ENCODE peak calls at places on chromosome 11, in five cellular contexts. A is Peyer's patch, U is GM23248, Y is pancreas, L is gastrocnemius medialis. H is an unnamed sample. For H3K4me1 and H3K27me3, the result is how much of the 10 kb centered on the place peaks cover.

GRCh38 chr11:2271077-2271326 is 614 bp upstream of the ASCL2 start:
- DNase-seq in A (peak), U (no peak), Y (no peak), L (no peak), H (no peak)

GRCh38 chr11:61698173-61698965 is 18.2 kb downstream of the DAGLA start:
- DNase-seq in A (no peak), U (no peak), Y (no peak), L (peak), H (no peak)

GRCh38 chr11:1064167-1064566 is 10.5 kb upstream of the MUC2 start:
- DNase-seq in A (no peak), U (no peak), Y (no peak), L (no peak), H (no peak)

GRCh38 chr11:121723261-121723741 is 270.5 kb upstream of the SORL1-AS1 start:
- DNase-seq in A (no peak), U (peak), Y (no peak), L (no peak), H (peak)

GRCh38 chr11:21646351-21646750 is 546.5 kb upstream of the ANO5 start:
- DNase-seq in A (no peak), U (no peak), Y (no peak), L (no peak), H (no peak)

GRCh38 chr11:64447717-64448598 is 89.0 kb downstream of the RPS6KA4 start:
- DNase-seq in A (peak), U (peak), Y (peak), L (peak), H (no peak)

GRCh38 chr11:9982127-9982795 is 311.8 kb downstream of the SBF2 start:
- DNase-seq in A (no peak), U (peak), Y (no peak), L (no peak), H (peak)

GRCh38 chr11:9017773-9018172 is 14.0 kb upstream of the NRIP3 start:
- DNase-seq in A (no peak), U (peak), Y (peak), L (peak), H (no peak)

GRCh38 chr11:45102810-45103621 is 43.4 kb upstream of the PRDM11 start:
- DNase-seq in A (peak), U (peak), Y (peak), L (no peak), H (peak)

GRCh38 chr11:693415-693831 is 1.6 kb downstream of the DEAF1 start:
- DNase-seq in A (no peak), U (peak), Y (no peak), L (no peak), H (peak)

GRCh38 chr11:46300270-46300669 is 22.8 kb downstream of the CREB3L1 start:
- DNase-seq in A (no peak), U (no peak), Y (no peak), L (no peak), H (no peak)

GRCh38 chr11:774873-775592 is 2.3 kb downstream of the GATD1 start:
- DNase-seq in A (no peak), U (peak), Y (no peak), L (no peak), H (peak)

GRCh38 chr11:1749020-1749758 is 1.2 kb downstream of the IFITM10 start:
- DNase-seq in A (no peak), U (peak), Y (no peak), L (peak), H (no peak)

GRCh38 chr11:129023968-129024676 is 81.5 kb upstream of the TP53AIP1 start:
- DNase-seq in A (no peak), U (no peak), Y (peak), L (no peak), H (peak)

GRCh38 chr11:34044664-34045485 is 6.7 kb upstream of the CAPRIN1 start:
- DNase-seq in A (no peak), U (peak), Y (no peak), L (no peak), H (peak)

GRCh38 chr11:3089236-3090061 is 32.2 kb upstream of the CARS1 start:
- DNase-seq in A (no peak), U (no peak), Y (no peak), L (peak), H (no peak)

GRCh38 chr11:45176996-45177395 is 30.6 kb downstream of the PRDM11 start:
- DNase-seq in A (no peak), U (no peak), Y (no peak), L (no peak), H (no peak)

GRCh38 chr11:5043385-5043784 is 2.9 kb upstream of the OR52J3 start:
- DNase-seq in A (no peak), U (peak), Y (no peak), L (no peak), H (peak)

GRCh38 chr11:88623536-88623935 is 286.0 kb upstream of the CTSC start:
- DNase-seq in A (no peak), U (no peak), Y (no peak), L (no peak), H (no peak)

GRCh38 chr11:125872138-125872491 is 15.4 kb upstream of the HYLS1 start:
- DNase-seq in A (no peak), U (no peak), Y (no peak), L (no peak), H (no peak)

GRCh38 chr11:57427692-57428082 is 766 bp upstream of the SLC43A3 start:
- DNase-seq in A (no peak), U (peak), Y (peak), L (peak), H (no peak)

GRCh38 chr11:12687740-12688139 is 13.5 kb downstream of the TEAD1 start:
- DNase-seq in A (no peak), U (no peak), Y (no peak), L (no peak), H (no peak)
- H3K4me1 ChIP-seq in A (under half), U (half or more), Y (under half), L (half or more), H (half or more)

DNA sequence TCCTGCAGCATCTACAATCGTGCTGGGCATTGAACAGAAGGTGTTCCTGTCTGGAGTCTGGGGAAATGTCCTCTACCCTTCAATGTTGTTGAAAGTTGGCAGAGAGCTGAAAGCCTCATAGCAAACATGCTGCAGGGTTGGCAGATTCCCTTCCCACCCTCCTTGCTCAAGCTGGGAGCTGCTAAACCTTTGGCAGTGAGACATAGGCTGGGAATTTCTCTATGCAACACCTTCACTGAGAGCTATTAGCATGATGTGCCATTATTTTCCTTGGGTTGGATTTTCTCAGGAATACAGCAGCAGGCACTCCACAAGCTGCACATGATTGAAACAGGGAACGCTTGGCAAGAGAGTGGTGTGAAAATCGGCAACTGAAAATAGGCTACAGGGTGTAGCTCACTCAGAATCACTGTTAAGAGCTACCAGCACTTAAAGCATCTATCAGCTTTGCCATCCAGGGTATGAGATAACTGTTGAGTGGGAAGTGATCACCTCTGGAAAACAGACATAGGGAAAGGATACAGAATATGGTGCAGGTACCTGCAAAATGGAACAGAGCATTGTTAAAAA is 9.6 kb upstream of the ALKBH3 start:
- DNase-seq in A (no peak), U (no peak), Y (no peak), L (no peak), H (no peak)
- H3K27me3 ChIP-seq in A (under half), U (under half), Y (under half), L (under half), H (under half)

GRCh38 chr11:86052697-86053641 is 15.9 kb downstream of the PICALM start:
- DNase-seq in A (no peak), U (no peak), Y (no peak), L (no peak), H (no peak)
- H3K4me1 ChIP-seq in A (under half), U (half or more), Y (under half), L (half or more), H (under half)

GRCh38 chr11:117547911-117548310 is 220.3 kb downstream of the CEP164 start:
- DNase-seq in A (no peak), U (no peak), Y (no peak), L (no peak), H (no peak)
- H3K27me3 ChIP-seq in A (under half), U (under half), Y (under half), L (under half), H (under half)

GRCh38 chr11:65477271-65478029 is 21.4 kb upstream of the MALAT1 start:
- DNase-seq in A (peak), U (peak), Y (peak), L (peak), H (peak)
- H3K4me1 ChIP-seq in A (under half), U (half or more), Y (under half), L (half or more), H (under half)

GRCh38 chr11:19350093-19350665 is 109.4 kb upstream of the E2F8 start:
- DNase-seq in A (no peak), U (no peak), Y (no peak), L (no peak), H (no peak)

GRCh38 chr11:19353287-19353686 is 112.5 kb upstream of the E2F8 start:
- DNase-seq in A (no peak), U (no peak), Y (no peak), L (no peak), H (no peak)

GRCh38 chr11:19352072-19352735 is 111.5 kb upstream of the E2F8 start:
- DNase-seq in A (no peak), U (no peak), Y (no peak), L (no peak), H (no peak)

GRCh38 chr11:19352736-19353110 is 112.0 kb upstream of the E2F8 start:
- DNase-seq in A (no peak), U (no peak), Y (no peak), L (no peak), H (no peak)

GRCh38 chr11:19351426-19351825 is 110.7 kb upstream of the E2F8 start:
- DNase-seq in A (no peak), U (no peak), Y (no peak), L (no peak), H (no peak)
- H3K27me3 ChIP-seq in A (under half), U (under half), Y (under half), L (half or more), H (half or more)